ENCODE peak calls at places on chromosomes 12 and 14, in six cellular contexts. J is neural crest cell, K is A549, Q is mesothelial cell of epicardium, O is fibroblast of lung, G is psoas muscle. E is an unnamed sample.

GRCh38 chr12:48764521-48764920 is 24.4 kb downstream of the ADCY6 start:
- DNase-seq in J (no peak), K (no peak), Q (no peak), O (no peak), G (no peak), E (no peak)

GRCh38 chr12:56838602-56839488 is 75.7 kb downstream of the HSD17B6 start:
- DNase-seq in J (no peak), K (no peak), Q (no peak), O (no peak), G (no peak), E (no peak)

GRCh38 chr14:55930016-55930784 is 188.0 kb upstream of the PELI2 start:
- DNase-seq in J (no peak), K (no peak), Q (no peak), O (no peak), G (no peak), E (no peak)

GRCh38 chr12:31966558-31967205 is 7.5 kb downstream of the RESF1 start:
- DNase-seq in J (no peak), K (no peak), Q (no peak), O (no peak), G (no peak), E (no peak)

GRCh38 chr14:91388551-91388975 is 29.1 kb downstream of the CCDC88C start:
- DNase-seq in J (no peak), K (no peak), Q (no peak), O (peak; percentile 74), G (peak; percentile 13), E (no peak)

GRCh38 chr14:54794148-54794547 is 108.5 kb downstream of the GCH1 start:
- DNase-seq in J (no peak), K (no peak), Q (no peak), O (no peak), G (no peak), E (no peak)

GRCh38 chr12:11958216-11959091 is 112.3 kb upstream of the BCL2L14 start:
- DNase-seq in J (no peak), K (peak; percentile 43), Q (no peak), O (peak; percentile 81), G (no peak), E (no peak)

GRCh38 chr14:32300146-32300545 is 29.0 kb upstream of the AKAP6 start:
- DNase-seq in J (no peak), K (no peak), Q (no peak), O (no peak), G (no peak), E (no peak)

GRCh38 chr12:122123051-122123760 is 44.6 kb downstream of the MLXIP start:
- DNase-seq in J (peak; percentile 89), K (peak; percentile 76), Q (no peak), O (peak; percentile 72), G (peak; percentile 74), E (peak; percentile 61)

GRCh38 chr14:72540836-72541235 is 353.1 kb downstream of the DPF3 start:
- DNase-seq in J (no peak), K (no peak), Q (no peak), O (no peak), G (no peak), E (no peak)

GRCh38 chr14:95480109-95480886 is 36.2 kb downstream of the SYNE3 start:
- DNase-seq in J (no peak), K (no peak), Q (no peak), O (peak; percentile 71), G (peak; percentile 91), E (no peak)

GRCh38 chr14:67665886-67666285 is 8.5 kb downstream of the VTI1B start:
- DNase-seq in J (no peak), K (no peak), Q (no peak), O (peak; percentile 55), G (no peak), E (no peak)

GRCh38 chr12:57195655-57196371 is 20.8 kb upstream of the NXPH4 start:
- DNase-seq in J (no peak), K (no peak), Q (no peak), O (no peak), G (no peak), E (no peak)

GRCh38 chr12:26100966-26101744 is 23.7 kb downstream of the BHLHE41 start:
- DNase-seq in J (no peak), K (no peak), Q (no peak), O (no peak), G (no peak), E (no peak)

GRCh38 chr14:87084908-87085307 is 908.1 kb downstream of the GALC start:
- DNase-seq in J (no peak), K (no peak), Q (no peak), O (no peak), G (no peak), E (no peak)

GRCh38 chr12:69002969-69003368 is 70.0 kb upstream of the CPM start:
- DNase-seq in J (no peak), K (no peak), Q (no peak), O (no peak), G (no peak), E (no peak)

GRCh38 chr12:69052613-69053408 is 119.8 kb upstream of the CPM start:
- DNase-seq in J (no peak), K (peak; percentile 81), Q (no peak), O (peak; percentile 73), G (no peak), E (no peak)

GRCh38 chr14:75126121-75126544 is 715 bp downstream of the NEK9 start:
- DNase-seq in J (no peak), K (no peak), Q (no peak), O (peak; percentile 2), G (no peak), E (no peak)

GRCh38 chr12:16299403-16299802 is 21.9 kb upstream of the SLC15A5 start:
- DNase-seq in J (no peak), K (no peak), Q (no peak), O (no peak), G (no peak), E (no peak)

GRCh38 chr12:50083301-50083700 is 1.8 kb upstream of the SMARCD1 start:
- DNase-seq in J (no peak), K (no peak), Q (no peak), O (no peak), G (no peak), E (no peak)

GRCh38 chr14:72736348-72736747 is 157.6 kb downstream of the DPF3 start:
- DNase-seq in J (no peak), K (peak; percentile 31), Q (no peak), O (peak; percentile 84), G (no peak), E (no peak)

GRCh38 chr14:97943619-97944018 is 1146.4 kb downstream of the VRK1 start:
- DNase-seq in J (no peak), K (no peak), Q (no peak), O (no peak), G (no peak), E (no peak)

GRCh38 chr12:13102481-13103195 is 829 bp downstream of the GSG1 start:
- DNase-seq in J (no peak), K (no peak), Q (no peak), O (peak; percentile 66), G (no peak), E (no peak)

GRCh38 chr12:67592228-67593011 is 56.1 kb upstream of the DYRK2 start:
- DNase-seq in J (no peak), K (peak; percentile 7), Q (no peak), O (peak; percentile 74), G (no peak), E (no peak)

GRCh38 chr12:10720974-10721565 is 2.1 kb downstream of the YBX3 start:
- DNase-seq in J (no peak), K (no peak), Q (no peak), O (no peak), G (no peak), E (no peak)

DNA sequence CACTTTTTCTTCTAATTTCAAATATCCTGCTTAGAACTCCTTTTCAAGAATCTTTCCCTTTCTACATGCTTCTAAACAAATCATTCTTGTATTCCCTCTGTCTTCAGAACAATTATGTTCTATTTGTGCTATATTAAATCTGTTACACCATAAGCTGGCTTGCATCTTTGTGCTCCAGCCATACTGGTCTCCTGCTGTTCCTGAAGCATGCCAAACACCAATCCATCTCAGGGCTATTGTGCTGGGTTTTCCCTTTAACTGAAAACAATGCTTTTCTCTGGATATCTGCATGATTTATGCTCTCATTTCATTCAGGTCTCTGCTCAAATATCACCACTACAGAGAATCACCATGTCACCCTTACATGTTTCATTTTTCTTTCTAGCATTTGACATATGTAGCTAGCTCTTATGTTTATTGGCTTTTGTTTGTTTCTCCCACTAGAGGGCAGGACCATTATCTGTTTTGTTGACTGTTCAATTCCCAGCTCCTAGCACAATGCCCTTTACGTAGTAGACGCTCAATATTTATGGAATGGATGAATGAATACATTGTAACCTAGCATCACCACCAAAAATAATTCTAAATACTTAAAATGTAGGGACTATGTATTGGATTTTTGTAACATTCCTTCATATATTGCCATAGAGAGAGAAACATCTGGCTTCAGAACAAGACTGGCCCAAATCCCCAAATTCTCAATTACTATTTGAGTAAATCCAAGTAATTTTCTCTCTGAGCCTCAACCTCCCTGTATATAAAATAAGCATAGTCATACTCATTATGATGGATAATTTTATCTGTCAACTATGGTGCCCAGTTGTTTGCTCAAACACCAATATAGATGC is 302.0 kb upstream of the SYT1 start:
- DNase-seq in J (no peak), K (peak; percentile 46), Q (no peak), O (peak; percentile 43), G (no peak), E (no peak)
- TF ChIP-seq CTCF in J (peak; percentile 55), K (peak; percentile 53), Q (no peak), O (peak; percentile 17), G (no peak), E (no peak)

GRCh38 chr12:20452496-20452895 is 84.2 kb downstream of the PDE3A start:
- DNase-seq in J (no peak), K (no peak), Q (no peak), O (no peak), G (no peak), E (no peak)
- TF ChIP-seq CTCF in J (no peak), K (no peak), Q (no peak), O (no peak), G (no peak), E (no peak)

GRCh38 chr12:106682594-106683234 is 91.8 kb upstream of the RIC8B start:
- DNase-seq in J (no peak), K (peak; percentile 56), Q (no peak), O (peak; percentile 51), G (no peak), E (no peak)
- TF ChIP-seq CTCF in J (peak; percentile 19), K (peak; percentile 28), Q (no peak), O (no peak), G (peak; percentile 9), E (no peak)

DNA sequence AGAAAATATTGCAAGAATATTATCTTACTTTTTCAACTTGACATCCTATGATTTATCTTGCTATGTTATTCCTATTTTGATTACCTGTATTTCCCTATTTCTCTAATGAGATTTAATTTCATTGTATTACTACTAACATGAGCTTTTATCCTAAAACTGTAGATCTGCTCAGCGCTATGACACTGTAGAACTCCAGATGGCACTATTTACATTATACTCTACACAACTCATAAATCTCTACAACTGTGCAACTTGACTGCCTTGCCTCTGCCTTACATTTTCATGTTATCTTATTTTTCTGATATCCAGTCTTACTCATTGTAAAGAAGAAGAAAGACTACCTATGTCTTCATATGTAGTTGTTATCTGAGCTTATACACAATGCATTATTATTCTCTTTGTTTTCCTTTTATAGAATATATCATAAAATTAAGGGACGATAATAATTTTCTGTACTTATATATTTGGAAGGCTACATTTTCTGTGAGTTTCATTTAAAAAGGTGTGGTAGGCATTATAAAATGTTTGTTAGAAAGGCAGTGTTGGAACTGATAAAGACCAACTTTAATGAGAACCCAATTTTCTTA is 24.1 kb downstream of the NUP37 start:
- DNase-seq in J (no peak), K (peak; percentile 31), Q (no peak), O (peak; percentile 69), G (no peak), E (no peak)
- TF ChIP-seq CTCF in J (peak; percentile 71), K (peak; percentile 65), Q (no peak), O (peak; percentile 34), G (peak; percentile 23), E (no peak)

GRCh38 chr12:71125515-71125914 is 32.3 kb downstream of the TSPAN8 start:
- DNase-seq in J (no peak), K (no peak), Q (no peak), O (no peak), G (no peak), E (no peak)
- TF ChIP-seq CTCF in J (no peak), K (no peak), Q (no peak), O (no peak), G (no peak), E (no peak)

E was measured in omental fat pad.